ENCODE peak calls at places on chromosomes 13 and 19, in four cellular contexts. Y is NCI-H82, B is memory B cell, L is fibroblast of the conjunctiva. E is an unnamed sample.

GRCh38 chr13:96940961-96941360 is 53.3 kb downstream of the OXGR1 start:
- DNase-seq in Y (no peak), B (no peak), L (no peak), E (no peak)

GRCh38 chr19:2288743-2289713 is 7.1 kb upstream of the PEAK3 start:
- DNase-seq in Y (no peak), B (peak), L (no peak), E (no peak)

GRCh38 chr19:9958451-9958850 is 22.1 kb upstream of the OLFM2 start:
- DNase-seq in Y (no peak), B (no peak), L (peak), E (no peak)

GRCh38 chr13:110949628-110950027 is 34.8 kb upstream of the ANKRD10 start:
- DNase-seq in Y (no peak), B (no peak), L (no peak), E (no peak)

GRCh38 chr19:34313188-34313587 is 51.8 kb upstream of the GPI start:
- DNase-seq in Y (no peak), B (no peak), L (no peak), E (no peak)

GRCh38 chr19:57615346-57615745 is 1.3 kb downstream of the ZNF134 start:
- DNase-seq in Y (no peak), B (no peak), L (no peak), E (no peak)

GRCh38 chr19:14101003-14101545 is 10.5 kb upstream of the SAMD1 start:
- DNase-seq in Y (no peak), B (no peak), L (no peak), E (no peak)

GRCh38 chr19:18223860-18224524 is 2.2 kb downstream of the PDE4C start:
- DNase-seq in Y (peak), B (peak), L (no peak), E (no peak)

GRCh38 chr19:6828306-6828697 is 55.8 kb downstream of the VAV1 start:
- DNase-seq in Y (no peak), B (no peak), L (no peak), E (no peak)

GRCh38 chr13:22625691-22626090 is 555.1 kb upstream of the SGCG start:
- DNase-seq in Y (no peak), B (no peak), L (no peak), E (no peak)

GRCh38 chr13:99332456-99332855 is 25.3 kb upstream of the GPR183 start:
- DNase-seq in Y (no peak), B (no peak), L (no peak), E (no peak)

GRCh38 chr19:23665651-23666410 is 21.2 kb downstream of the ZNF675 start:
- DNase-seq in Y (no peak), B (no peak), L (no peak), E (no peak)

GRCh38 chr19:38073806-38074685 is 150.0 kb downstream of the DPF1 start:
- DNase-seq in Y (peak), B (no peak), L (no peak), E (no peak)

GRCh38 chr19:41222240-41222639 is 3.2 kb downstream of the AXL start:
- DNase-seq in Y (no peak), B (no peak), L (no peak), E (no peak)

GRCh38 chr13:101673360-101674105 is 221.1 kb downstream of the ITGBL1 start:
- DNase-seq in Y (no peak), B (no peak), L (no peak), E (no peak)

GRCh38 chr13:46097015-46097414 is 7.8 kb downstream of the CPB2 start:
- DNase-seq in Y (no peak), B (no peak), L (no peak), E (no peak)

GRCh38 chr13:87677043-87677333 is 5.8 kb downstream of the SLITRK5 start:
- DNase-seq in Y (no peak), B (no peak), L (no peak), E (no peak)

GRCh38 chr13:112448621-112449544 is 72.7 kb downstream of the SPACA7 start:
- DNase-seq in Y (no peak), B (no peak), L (no peak), E (no peak)

GRCh38 chr13:48731957-48732569 is 78.3 kb downstream of the CYSLTR2 start:
- DNase-seq in Y (peak), B (peak), L (no peak), E (peak)

GRCh38 chr19:13846533-13847032 is 30.4 kb upstream of the NANOS3 start:
- DNase-seq in Y (peak), B (peak), L (no peak), E (peak)

GRCh38 chr13:101640797-101641400 is 188.4 kb downstream of the ITGBL1 start:
- DNase-seq in Y (no peak), B (no peak), L (peak), E (no peak)

GRCh38 chr13:92225861-92226260 is 827.4 kb downstream of the GPC5 start:
- DNase-seq in Y (no peak), B (no peak), L (no peak), E (no peak)

GRCh38 chr19:17718467-17718987 is 753 bp upstream of the MAP1S start:
- DNase-seq in Y (peak), B (no peak), L (no peak), E (no peak)

GRCh38 chr13:107461751-107462150 is 753.6 kb downstream of the LIG4 start:
- DNase-seq in Y (no peak), B (no peak), L (no peak), E (no peak)

GRCh38 chr19:46925548-46925950 is 64.8 kb downstream of the ARHGAP35 start:
- DNase-seq in Y (no peak), B (no peak), L (no peak), E (no peak)

GRCh38 chr13:44719857-44720671 is 143.9 kb upstream of the TSC22D1 start:
- DNase-seq in Y (no peak), B (no peak), L (no peak), E (no peak)

GRCh38 chr19:41894350-41894749 is 11.4 kb downstream of the ARHGEF1 start:
- DNase-seq in Y (no peak), B (no peak), L (no peak), E (no peak)

GRCh38 chr13:94313321-94313720 is 166.2 kb downstream of the DCT start:
- DNase-seq in Y (no peak), B (no peak), L (no peak), E (no peak)

GRCh38 chr13:44300895-44301638 is 72.6 kb upstream of the SERP2 start:
- DNase-seq in Y (no peak), B (no peak), L (no peak), E (no peak)

E was measured in naive B cell.